ENCODE peak calls at places on chromosomes 13 and 19, in seven cellular contexts. W is tibial nerve, Y is sigmoid colon, P is NB4, Q is uterus, G is upper lobe of left lung, H is HCT116. L is an unnamed sample.

GRCh38 chr13:109211616-109212015 is 574.8 kb downstream of the IRS2 start:
- DNase-seq in W (no peak), Y (no peak), P (no peak), Q (no peak), G (no peak), H (peak), L (peak)

GRCh38 chr19:35348909-35349611 is 1.4 kb downstream of the FFAR1 start:
- DNase-seq in W (no peak), Y (peak), P (no peak), Q (no peak), G (no peak), H (no peak), L (no peak)

GRCh38 chr13:41492432-41493267 is 35.3 kb downstream of the RGCC start:
- DNase-seq in W (no peak), Y (no peak), P (peak), Q (no peak), G (no peak), H (no peak), L (no peak)

GRCh38 chr19:30596813-30597399 is 224.7 kb downstream of the ZNF536 start:
- DNase-seq in W (no peak), Y (no peak), P (no peak), Q (no peak), G (no peak), H (no peak), L (no peak)

GRCh38 chr19:38362076-38362945 is 12.1 kb upstream of the PSMD8 start:
- DNase-seq in W (peak), Y (peak), P (peak), Q (peak), G (peak), H (peak), L (peak)

GRCh38 chr13:44576396-44577235 is 486 bp upstream of the TSC22D1 start:
- DNase-seq in W (no peak), Y (peak), P (peak), Q (peak), G (peak), H (no peak), L (no peak)

GRCh38 chr19:31831421-31831820 is 482.2 kb upstream of the TSHZ3 start:
- DNase-seq in W (no peak), Y (no peak), P (no peak), Q (no peak), G (no peak), H (no peak), L (no peak)

GRCh38 chr13:68257111-68257842 is 1027.1 kb upstream of the PCDH9 start:
- DNase-seq in W (no peak), Y (no peak), P (peak), Q (no peak), G (no peak), H (no peak), L (no peak)

GRCh38 chr19:18401580-18402112 is 4.2 kb upstream of the LRRC25 start:
- DNase-seq in W (peak), Y (peak), P (peak), Q (no peak), G (no peak), H (no peak), L (no peak)

GRCh38 chr19:40747536-40747935 is 2.7 kb downstream of the ACTMAP start:
- DNase-seq in W (no peak), Y (no peak), P (no peak), Q (no peak), G (no peak), H (no peak), L (no peak)

GRCh38 chr19:40750285-40751064 is at the start of gene ACTMAP:
- DNase-seq in W (peak), Y (peak), P (peak), Q (peak), G (peak), H (peak), L (peak)

GRCh38 chr19:40754611-40755247 is 3.7 kb downstream of the SNRPA start:
- DNase-seq in W (no peak), Y (no peak), P (peak), Q (no peak), G (no peak), H (no peak), L (no peak)

GRCh38 chr19:40750035-40750284 is 317 bp downstream of the ACTMAP start:
- DNase-seq in W (no peak), Y (no peak), P (no peak), Q (no peak), G (no peak), H (no peak), L (no peak)

GRCh38 chr19:40751065-40751923 is at the start of gene SNRPA:
- DNase-seq in W (peak), Y (peak), P (peak), Q (peak), G (no peak), H (peak), L (peak)
- TF ChIP-seq POLR2A in W (peak), Y (peak), P (peak), Q (peak), G (no peak), H (peak), L (peak)

DNA sequence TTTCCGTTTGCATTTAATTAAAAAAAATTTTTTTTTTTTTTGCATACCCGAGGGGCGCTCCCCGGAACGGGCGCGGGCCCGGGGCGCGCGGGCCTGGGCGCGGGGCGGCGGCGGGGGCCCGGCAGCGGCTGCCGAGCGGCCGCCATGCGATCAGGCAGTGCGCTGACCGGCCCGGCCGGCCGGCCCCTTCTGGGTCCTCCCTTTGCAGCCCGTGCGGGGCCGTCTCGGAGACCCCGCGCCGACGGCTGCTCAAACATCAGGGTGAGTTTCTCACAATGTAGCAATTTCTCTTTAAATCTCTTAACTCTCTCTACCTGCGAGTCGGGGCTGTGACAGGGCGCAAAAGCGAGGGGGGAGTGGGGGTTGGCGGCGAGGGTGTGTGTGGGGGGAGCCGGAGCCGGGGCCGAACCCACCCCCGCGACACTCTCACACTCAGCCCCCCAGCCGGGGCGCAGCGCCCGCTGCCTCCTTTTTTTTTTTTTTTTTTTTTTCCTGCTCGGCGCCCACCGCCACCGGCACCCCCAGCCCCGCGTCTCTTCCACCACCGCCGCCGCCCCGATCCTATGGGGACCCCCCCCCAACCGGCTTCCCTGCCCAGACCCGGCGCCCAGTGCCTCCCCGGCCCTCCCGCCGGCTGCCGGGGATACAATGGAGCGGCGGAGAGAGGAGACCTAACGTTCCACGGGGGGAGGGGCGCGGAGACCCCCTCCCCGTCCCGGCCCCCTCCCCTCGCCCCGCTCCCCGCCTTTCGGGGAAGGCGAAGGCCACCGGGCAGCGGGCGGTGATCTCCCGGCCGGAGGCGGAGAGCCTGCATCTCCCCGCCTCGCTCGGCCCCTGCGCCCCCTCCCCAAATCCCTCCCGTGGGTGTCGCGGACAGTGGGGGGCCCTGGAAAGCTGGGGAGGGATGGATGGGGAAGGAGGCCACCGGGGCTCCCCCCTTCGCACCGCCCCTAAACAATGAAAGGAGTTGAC is at the start of gene BICRA:
- DNase-seq in W (peak), Y (peak), P (peak), Q (peak), G (peak), H (no peak), L (peak)
- TF ChIP-seq POLR2A in W (peak), Y (peak), P (no peak), Q (peak), G (no peak), H (no peak), L (no peak)

DNA sequence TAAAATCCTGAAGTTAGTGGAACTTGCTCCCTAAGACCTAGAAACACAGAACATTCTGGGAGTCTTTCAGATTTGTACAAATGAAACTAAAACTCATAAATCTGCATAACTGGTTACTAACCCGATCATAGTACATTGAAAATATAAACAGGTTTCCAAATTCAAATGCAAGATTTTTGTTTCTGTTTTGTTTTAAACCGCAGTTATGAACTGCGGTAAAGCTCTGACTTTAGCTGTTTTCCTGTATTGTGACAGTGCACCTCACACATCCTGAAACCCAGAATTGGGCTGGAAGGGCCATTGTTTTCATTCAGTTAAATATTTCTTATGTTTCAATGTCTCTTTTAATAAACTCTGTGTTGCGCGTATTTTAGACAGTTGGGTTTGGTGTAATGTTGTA is 204.7 kb downstream of the SHISA2 start:
- DNase-seq in W (no peak), Y (no peak), P (peak), Q (no peak), G (no peak), H (no peak), L (no peak)
- TF ChIP-seq POLR2A in W (no peak), Y (no peak), P (no peak), Q (no peak), G (no peak), H (no peak), L (no peak)

GRCh38 chr19:1619094-1619439 is 13.8 kb upstream of the UQCR11 start:
- DNase-seq in W (no peak), Y (no peak), P (no peak), Q (no peak), G (peak), H (no peak), L (no peak)
- TF ChIP-seq POLR2A in W (no peak), Y (no peak), P (no peak), Q (no peak), G (no peak), H (no peak), L (no peak)